ENCODE peak calls at places on chromosome 16, in seven cellular contexts. One of them, this sample, is unnamed.

GRCh38 chr16:74749291-74750055 is 25.1 kb downstream of the FA2H start:
- DNase-seq in stimulated activated naive CD8-positive, alpha-beta T cell treated with anti-CD3 and anti-CD28 coated beads, Interleukin-15, Interleukin-2, amounts not matched to agents 100 U/mL and 50 U/mL, for 24 hours: no peak
- DNase-seq in suprapubic skin: no peak
- DNase-seq in COLO829: no peak
- DNase-seq in hepatic stellate cell: no peak
- DNase-seq in mucosa of gallbladder: no peak
- DNase-seq in anterior cingulate cortex: no peak
- DNase-seq in this sample: no peak

GRCh38 chr16:610513-611381 is 20.0 kb upstream of the WFIKKN1 start:
- DNase-seq in stimulated activated naive CD8-positive, alpha-beta T cell treated with anti-CD3 and anti-CD28 coated beads, Interleukin-15, Interleukin-2, amounts not matched to agents 100 U/mL and 50 U/mL, for 24 hours: peak; percentile 80
- DNase-seq in suprapubic skin: peak; percentile 79
- DNase-seq in COLO829: no peak
- DNase-seq in hepatic stellate cell: no peak
- DNase-seq in mucosa of gallbladder: no peak
- DNase-seq in anterior cingulate cortex: peak; percentile 73
- DNase-seq in this sample: no peak

GRCh38 chr16:67482260-67482924 is 955 bp downstream of the AGRP start:
- DNase-seq in stimulated activated naive CD8-positive, alpha-beta T cell treated with anti-CD3 and anti-CD28 coated beads, Interleukin-15, Interleukin-2, amounts not matched to agents 100 U/mL and 50 U/mL, for 24 hours: peak; percentile 20
- DNase-seq in suprapubic skin: no peak
- DNase-seq in COLO829: no peak
- DNase-seq in hepatic stellate cell: no peak
- DNase-seq in mucosa of gallbladder: no peak
- DNase-seq in anterior cingulate cortex: peak; percentile 10
- DNase-seq in this sample: no peak

GRCh38 chr16:64417711-64418227 is 704.1 kb downstream of the CDH11 start:
- DNase-seq in stimulated activated naive CD8-positive, alpha-beta T cell treated with anti-CD3 and anti-CD28 coated beads, Interleukin-15, Interleukin-2, amounts not matched to agents 100 U/mL and 50 U/mL, for 24 hours: no peak
- DNase-seq in suprapubic skin: no peak
- DNase-seq in COLO829: no peak
- DNase-seq in hepatic stellate cell: no peak
- DNase-seq in mucosa of gallbladder: no peak
- DNase-seq in anterior cingulate cortex: no peak
- DNase-seq in this sample: no peak

GRCh38 chr16:278863-279366 is 1.5 kb upstream of the ARHGDIG start:
- DNase-seq in stimulated activated naive CD8-positive, alpha-beta T cell treated with anti-CD3 and anti-CD28 coated beads, Interleukin-15, Interleukin-2, amounts not matched to agents 100 U/mL and 50 U/mL, for 24 hours: peak; percentile 29
- DNase-seq in suprapubic skin: no peak
- DNase-seq in COLO829: no peak
- DNase-seq in hepatic stellate cell: no peak
- DNase-seq in mucosa of gallbladder: no peak
- DNase-seq in anterior cingulate cortex: no peak
- DNase-seq in this sample: no peak

GRCh38 chr16:30186782-30187555 is 3.6 kb downstream of the CORO1A start:
- DNase-seq in stimulated activated naive CD8-positive, alpha-beta T cell treated with anti-CD3 and anti-CD28 coated beads, Interleukin-15, Interleukin-2, amounts not matched to agents 100 U/mL and 50 U/mL, for 24 hours: peak; percentile 95
- DNase-seq in suprapubic skin: peak; percentile 88
- DNase-seq in COLO829: no peak
- DNase-seq in hepatic stellate cell: no peak
- DNase-seq in mucosa of gallbladder: peak; percentile 72
- DNase-seq in anterior cingulate cortex: peak; percentile 60
- DNase-seq in this sample: no peak

GRCh38 chr16:20859699-20860098 is 40.5 kb downstream of the DCUN1D3 start:
- DNase-seq in stimulated activated naive CD8-positive, alpha-beta T cell treated with anti-CD3 and anti-CD28 coated beads, Interleukin-15, Interleukin-2, amounts not matched to agents 100 U/mL and 50 U/mL, for 24 hours: no peak
- DNase-seq in suprapubic skin: no peak
- DNase-seq in COLO829: no peak
- DNase-seq in hepatic stellate cell: no peak
- DNase-seq in mucosa of gallbladder: no peak
- DNase-seq in anterior cingulate cortex: no peak
- DNase-seq in this sample: no peak

GRCh38 chr16:81889896-81890634 is 111.0 kb downstream of the PLCG2 start:
- DNase-seq in stimulated activated naive CD8-positive, alpha-beta T cell treated with anti-CD3 and anti-CD28 coated beads, Interleukin-15, Interleukin-2, amounts not matched to agents 100 U/mL and 50 U/mL, for 24 hours: peak; percentile 56
- DNase-seq in suprapubic skin: no peak
- DNase-seq in COLO829: peak; percentile 51
- DNase-seq in hepatic stellate cell: peak; percentile 78
- DNase-seq in mucosa of gallbladder: peak; percentile 63
- DNase-seq in anterior cingulate cortex: peak; percentile 47
- DNase-seq in this sample: no peak